ENCODE peak calls at places on chromosomes 1 and 21, in six cellular contexts. B is IMR-90, R is GM23248, J is transverse colon, K is small intestine, N is substantia nigra. M is an unnamed sample.

GRCh38 chr1:27398405-27399149 is 6.2 kb downstream of the GPR3 start:
- DNase-seq in R (no peak), K (no peak), N (no peak), J (no peak), B (no peak), M (no peak)

GRCh38 chr1:183804916-183805734 is at the start of gene RGL1:
- DNase-seq in R (peak; percentile 90), N (peak; percentile 71), J (peak; percentile 60), B (peak; percentile 75), K (peak; percentile 50), M (no peak)

GRCh38 chr1:22641906-22642636 is 1.4 kb upstream of the C1QC start:
- DNase-seq in B (peak; percentile 27), K (peak; percentile 56), J (peak; percentile 82), N (peak; percentile 68), R (peak; percentile 80), M (peak; percentile 63)

GRCh38 chr1:164712131-164713031 is 153.4 kb downstream of the PBX1 start:
- DNase-seq in B (peak; percentile 27), N (no peak), J (peak; percentile 37), R (peak; percentile 70), K (peak; percentile 80), M (no peak)

GRCh38 chr21:38234395-38235142 is 22.2 kb upstream of the KCNJ15 start:
- DNase-seq in R (no peak), N (no peak), K (no peak), B (no peak), J (peak; percentile 47), M (no peak)

GRCh38 chr1:240237305-240237721 is 145.6 kb downstream of the FMN2 start:
- DNase-seq in N (no peak), R (peak; percentile 80), K (no peak), J (no peak), B (peak; percentile 65), M (no peak)

GRCh38 chr21:43585924-43586411 is 73.3 kb downstream of the HSF2BP start:
- DNase-seq in N (no peak), J (no peak), K (peak; percentile 28), B (peak; percentile 98), R (peak; percentile 98), M (no peak)

GRCh38 chr1:119956306-119956705 is 60.0 kb upstream of the ADAM30 start:
- DNase-seq in R (no peak), K (no peak), B (no peak), J (no peak), N (no peak), M (no peak)

GRCh38 chr1:119674835-119675289 is 26.8 kb upstream of the ZNF697 start:
- DNase-seq in R (peak; percentile 92), K (no peak), J (peak; percentile 57), B (peak; percentile 11), N (peak; percentile 6), M (no peak)

GRCh38 chr1:92973203-92973907 is 12.1 kb upstream of the DIPK1A start:
- DNase-seq in B (no peak), J (no peak), N (no peak), K (no peak), R (peak; percentile 58), M (no peak)

GRCh38 chr1:23837905-23838304 is 12.7 kb upstream of the HMGCL start:
- DNase-seq in B (no peak), N (no peak), R (peak; percentile 10), K (no peak), J (peak; percentile 10), M (no peak)

GRCh38 chr1:97243973-97244560 is 522.5 kb downstream of the PTBP2 start:
- DNase-seq in B (peak; percentile 29), N (no peak), J (no peak), R (peak; percentile 40), K (peak; percentile 37), M (no peak)

GRCh38 chr21:42403611-42404231 is at the start of gene UBASH3A:
- DNase-seq in B (no peak), J (peak; percentile 14), N (no peak), K (peak; percentile 41), R (no peak), M (peak; percentile 60)

GRCh38 chr1:245074232-245074747 is 80.5 kb upstream of the KIF26B start:
- DNase-seq in K (peak; percentile 57), R (peak; percentile 46), N (no peak), J (no peak), B (peak; percentile 74), M (no peak)

GRCh38 chr21:38804617-38805281 is 980 bp upstream of the ETS2 start:
- DNase-seq in R (peak; percentile 82), K (peak; percentile 81), N (peak; percentile 38), B (peak; percentile 54), J (peak; percentile 86), M (peak; percentile 18)

GRCh38 chr1:45351508-45351907 is 11.3 kb upstream of the MUTYH start:
- DNase-seq in K (no peak), J (no peak), B (no peak), R (no peak), N (no peak), M (no peak)

GRCh38 chr1:26094677-26095383 is 16.8 kb upstream of the PDIK1L start:
- DNase-seq in N (no peak), R (peak; percentile 18), B (no peak), J (no peak), K (no peak), M (no peak)

GRCh38 chr1:14875781-14876564 is 277.5 kb downstream of the KAZN start:
- DNase-seq in J (no peak), B (no peak), N (no peak), R (no peak), K (peak; percentile 46), M (no peak)

GRCh38 chr1:219660666-219661463 is 48.0 kb upstream of the ZC3H11B start:
- DNase-seq in B (peak; percentile 88), R (peak; percentile 75), K (peak; percentile 71), N (peak; percentile 83), J (peak; percentile 75), M (no peak)
- H3K27ac ChIP-seq in B (peak overlapping the region; percentile 60), R (no peak overlapping the region), K (no peak overlapping the region), N (peak overlapping the region; percentile 88), J (no peak overlapping the region), M (no peak overlapping the region)

GRCh38 chr1:182484531-182485257 is 34.7 kb downstream of the RGSL1 start:
- DNase-seq in N (no peak), B (no peak), J (no peak), K (peak; percentile 12), R (no peak), M (no peak)

GRCh38 chr1:182488803-182489202 is 38.9 kb downstream of the RGSL1 start:
- DNase-seq in J (no peak), N (no peak), R (no peak), K (no peak), B (no peak), M (no peak)

GRCh38 chr1:182485861-182486260 is 35.9 kb downstream of the RGSL1 start:
- DNase-seq in J (no peak), K (no peak), B (no peak), N (no peak), R (no peak), M (no peak)

GRCh38 chr1:182478238-182478637 is 28.3 kb downstream of the RGSL1 start:
- DNase-seq in K (no peak), B (no peak), J (no peak), N (no peak), R (no peak), M (no peak)

DNA sequence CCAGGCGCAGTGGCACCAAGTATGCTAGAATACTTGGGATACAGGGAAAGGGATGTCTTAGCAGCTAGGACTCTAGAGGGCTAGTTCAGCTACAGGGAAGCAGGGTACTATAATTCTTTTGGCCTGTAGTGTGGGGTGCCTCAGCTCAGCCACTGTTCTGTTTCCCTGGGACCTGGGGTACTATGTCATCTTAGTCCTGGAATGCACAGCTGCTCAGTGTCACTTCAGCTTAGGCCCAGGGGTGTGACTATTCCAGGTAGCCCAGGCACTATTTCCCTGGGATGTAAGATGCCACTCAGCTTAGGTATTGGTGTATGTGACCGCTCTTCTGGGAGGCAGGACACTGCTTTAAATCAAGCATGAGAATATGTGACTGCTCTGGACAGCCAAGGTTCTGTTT is 34.1 kb downstream of the RGSL1 start:
- DNase-seq in N (no peak), K (no peak), B (no peak), J (no peak), R (no peak), M (no peak)
- H3K27ac ChIP-seq in N (no peak overlapping the region), K (no peak overlapping the region), B (no peak overlapping the region), J (no peak overlapping the region), R (no peak overlapping the region), M (no peak overlapping the region)

GRCh38 chr1:179228783-179229213 is 679 bp downstream of the ABL2 start:
- DNase-seq in B (peak; percentile 15), K (peak; percentile 42), R (peak; percentile 72), J (peak; percentile 63), N (peak; percentile 31), M (peak; percentile 18)
- H3K27ac ChIP-seq in B (peak overlapping the region; percentile 93), K (peak overlapping the region; percentile 38), R (peak overlapping the region; percentile 28), J (peak overlapping the region; percentile 95), N (no peak overlapping the region), M (no peak overlapping the region)

DNA sequence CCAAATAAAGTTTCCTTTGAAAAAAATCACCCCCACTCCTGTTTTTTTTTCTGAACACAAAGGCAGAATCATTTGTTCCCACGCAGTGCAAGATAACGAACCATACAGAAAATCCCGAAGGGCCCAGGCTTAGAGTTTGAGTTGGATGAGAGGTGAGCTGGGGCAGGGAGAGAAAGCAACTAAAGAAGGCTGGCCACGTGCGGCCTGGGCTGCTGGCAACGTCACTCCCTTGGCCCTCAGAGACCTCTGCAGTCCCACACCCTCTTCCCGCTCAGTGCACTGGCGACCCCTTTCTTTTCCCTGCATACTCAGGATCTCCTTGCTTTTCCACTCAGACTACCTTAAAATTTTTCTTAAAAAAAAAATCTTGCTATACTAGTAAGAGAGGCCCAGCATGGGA is 28.2 kb upstream of the CRNN start:
- DNase-seq in N (no peak), K (no peak), B (no peak), R (no peak), J (no peak), M (no peak)
- H3K27ac ChIP-seq in N (no peak overlapping the region), K (no peak overlapping the region), B (no peak overlapping the region), R (no peak overlapping the region), J (no peak overlapping the region), M (no peak overlapping the region)

DNA sequence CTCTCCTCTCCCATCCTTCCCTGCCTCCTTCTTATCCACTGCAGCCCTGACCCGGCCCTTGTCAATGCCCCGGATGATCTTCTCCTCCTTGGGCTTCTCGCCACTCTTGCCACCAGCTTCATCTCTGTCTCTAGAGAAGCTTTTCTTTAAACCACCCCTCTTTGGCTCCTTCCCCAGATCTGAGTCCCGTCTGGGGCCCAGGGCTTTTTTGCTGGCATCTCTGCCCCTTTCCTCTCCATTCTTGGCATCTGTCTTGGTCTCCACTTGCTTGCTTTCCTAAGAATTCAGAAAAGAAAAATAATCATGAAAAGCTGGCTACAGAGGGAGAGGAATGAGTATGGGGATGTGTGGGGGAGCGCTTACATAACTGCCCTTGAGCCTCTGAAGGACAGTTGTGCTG is 11.8 kb downstream of the SHISA4 start:
- DNase-seq in J (no peak), B (no peak), R (no peak), K (no peak), N (no peak), M (no peak)
- H3K27ac ChIP-seq in J (peak overlapping the region; percentile 75), B (no peak overlapping the region), R (no peak overlapping the region), K (peak overlapping the region; percentile 36), N (no peak overlapping the region), M (no peak overlapping the region)